ENCODE peak calls at places on chromosomes 1 and 21, in nine cellular contexts. One of them, this sample, is unnamed.

GRCh38 chr21:36743446-36743845 is 44.5 kb downstream of the SIM2 start:
- DNase-seq in T-helper 22 cell: no peak
- DNase-seq in cardiac fibroblast: no peak
- DNase-seq in mesenteric fat pad: no peak
- DNase-seq in H54: no peak
- DNase-seq in upper lobe of right lung: no peak
- DNase-seq in D721Med: no peak
- DNase-seq in lung: no peak
- DNase-seq in MCF 10A: no peak
- DNase-seq in this sample: no peak

GRCh38 chr1:205481629-205482071 is 22.8 kb upstream of the CDK18 start:
- DNase-seq in T-helper 22 cell: no peak
- DNase-seq in cardiac fibroblast: no peak
- DNase-seq in mesenteric fat pad: no peak
- DNase-seq in H54: no peak
- DNase-seq in upper lobe of right lung: no peak
- DNase-seq in D721Med: peak; percentile 97
- DNase-seq in lung: no peak
- DNase-seq in MCF 10A: peak; percentile 61
- DNase-seq in this sample: no peak

GRCh38 chr1:192724670-192725069 is 84.2 kb upstream of the RGS2 start:
- DNase-seq in T-helper 22 cell: no peak
- DNase-seq in cardiac fibroblast: peak; percentile 64
- DNase-seq in mesenteric fat pad: no peak
- DNase-seq in H54: no peak
- DNase-seq in upper lobe of right lung: no peak
- DNase-seq in D721Med: no peak
- DNase-seq in lung: no peak
- DNase-seq in MCF 10A: peak; percentile 37
- DNase-seq in this sample: no peak

GRCh38 chr1:93844262-93845045 is 34.6 kb downstream of the DNTTIP2 start:
- DNase-seq in T-helper 22 cell: peak; percentile 10
- DNase-seq in cardiac fibroblast: peak; percentile 89
- DNase-seq in mesenteric fat pad: no peak
- DNase-seq in H54: peak; percentile 38
- DNase-seq in upper lobe of right lung: no peak
- DNase-seq in D721Med: peak; percentile 26
- DNase-seq in lung: peak; percentile 46
- DNase-seq in MCF 10A: peak; percentile 83
- DNase-seq in this sample: peak; percentile 62

GRCh38 chr21:36643374-36644250 is 55.3 kb upstream of the SIM2 start:
- DNase-seq in T-helper 22 cell: no peak
- DNase-seq in cardiac fibroblast: peak; percentile 29
- DNase-seq in mesenteric fat pad: peak; percentile 51
- DNase-seq in H54: no peak
- DNase-seq in upper lobe of right lung: no peak
- DNase-seq in D721Med: no peak
- DNase-seq in lung: no peak
- DNase-seq in MCF 10A: no peak
- DNase-seq in this sample: no peak

GRCh38 chr21:38813554-38813953 is 7.8 kb downstream of the ETS2 start:
- DNase-seq in T-helper 22 cell: no peak
- DNase-seq in cardiac fibroblast: no peak
- DNase-seq in mesenteric fat pad: no peak
- DNase-seq in H54: no peak
- DNase-seq in upper lobe of right lung: no peak
- DNase-seq in D721Med: no peak
- DNase-seq in lung: no peak
- DNase-seq in MCF 10A: no peak
- DNase-seq in this sample: no peak

GRCh38 chr1:151853411-151853930 is at the start of gene THEM5:
- DNase-seq in T-helper 22 cell: no peak
- DNase-seq in cardiac fibroblast: no peak
- DNase-seq in mesenteric fat pad: peak; percentile 64
- DNase-seq in H54: no peak
- DNase-seq in upper lobe of right lung: no peak
- DNase-seq in D721Med: no peak
- DNase-seq in lung: no peak
- DNase-seq in MCF 10A: no peak
- DNase-seq in this sample: no peak

GRCh38 chr1:225733254-225733653 is 44.4 kb upstream of the SRP9 start:
- DNase-seq in T-helper 22 cell: no peak
- DNase-seq in cardiac fibroblast: no peak
- DNase-seq in mesenteric fat pad: no peak
- DNase-seq in H54: no peak
- DNase-seq in upper lobe of right lung: no peak
- DNase-seq in D721Med: no peak
- DNase-seq in lung: no peak
- DNase-seq in MCF 10A: peak; percentile 21
- DNase-seq in this sample: no peak

GRCh38 chr1:34884961-34885360 is 25.4 kb upstream of the SMIM12 start:
- DNase-seq in T-helper 22 cell: no peak
- DNase-seq in cardiac fibroblast: no peak
- DNase-seq in mesenteric fat pad: no peak
- DNase-seq in H54: no peak
- DNase-seq in upper lobe of right lung: no peak
- DNase-seq in D721Med: no peak
- DNase-seq in lung: no peak
- DNase-seq in MCF 10A: no peak
- DNase-seq in this sample: no peak

GRCh38 chr1:10789392-10790154 is 6.9 kb downstream of the CASZ1 start:
- DNase-seq in T-helper 22 cell: no peak
- DNase-seq in cardiac fibroblast: no peak
- DNase-seq in mesenteric fat pad: no peak
- DNase-seq in H54: no peak
- DNase-seq in upper lobe of right lung: no peak
- DNase-seq in D721Med: no peak
- DNase-seq in lung: no peak
- DNase-seq in MCF 10A: no peak
- DNase-seq in this sample: no peak

GRCh38 chr1:150186789-150187559 is 37.3 kb downstream of the PLEKHO1 start:
- DNase-seq in T-helper 22 cell: no peak
- DNase-seq in cardiac fibroblast: peak; percentile 84
- DNase-seq in mesenteric fat pad: no peak
- DNase-seq in H54: no peak
- DNase-seq in upper lobe of right lung: no peak
- DNase-seq in D721Med: no peak
- DNase-seq in lung: no peak
- DNase-seq in MCF 10A: peak; percentile 74
- DNase-seq in this sample: no peak

GRCh38 chr1:902023-902422 is 21.7 kb upstream of the SAMD11 start:
- DNase-seq in T-helper 22 cell: no peak
- DNase-seq in cardiac fibroblast: no peak
- DNase-seq in mesenteric fat pad: no peak
- DNase-seq in H54: no peak
- DNase-seq in upper lobe of right lung: no peak
- DNase-seq in D721Med: no peak
- DNase-seq in lung: no peak
- DNase-seq in MCF 10A: no peak
- DNase-seq in this sample: no peak

GRCh38 chr21:36422279-36423098 is 37.3 kb downstream of the CHAF1B start:
- DNase-seq in T-helper 22 cell: no peak
- DNase-seq in cardiac fibroblast: peak; percentile 88
- DNase-seq in mesenteric fat pad: no peak
- DNase-seq in H54: peak; percentile 81
- DNase-seq in upper lobe of right lung: peak; percentile 73
- DNase-seq in D721Med: no peak
- DNase-seq in lung: peak; percentile 45
- DNase-seq in MCF 10A: peak; percentile 76
- DNase-seq in this sample: peak; percentile 54

GRCh38 chr1:4215391-4215790 is 315.3 kb upstream of the C1orf174 start:
- DNase-seq in T-helper 22 cell: no peak
- DNase-seq in cardiac fibroblast: no peak
- DNase-seq in mesenteric fat pad: peak; percentile 67
- DNase-seq in H54: no peak
- DNase-seq in upper lobe of right lung: no peak
- DNase-seq in D721Med: no peak
- DNase-seq in lung: peak; percentile 16
- DNase-seq in MCF 10A: no peak
- DNase-seq in this sample: no peak

GRCh38 chr1:110962892-110963665 is 643 bp downstream of the LRIF1 start:
- DNase-seq in T-helper 22 cell: peak; percentile 9
- DNase-seq in cardiac fibroblast: peak; percentile 90
- DNase-seq in mesenteric fat pad: no peak
- DNase-seq in H54: peak; percentile 12
- DNase-seq in upper lobe of right lung: peak; percentile 78
- DNase-seq in D721Med: no peak
- DNase-seq in lung: peak; percentile 41
- DNase-seq in MCF 10A: no peak
- DNase-seq in this sample: peak; percentile 48

GRCh38 chr1:115810609-115811008 is 30.3 kb downstream of the NHLH2 start:
- DNase-seq in T-helper 22 cell: no peak
- DNase-seq in cardiac fibroblast: no peak
- DNase-seq in mesenteric fat pad: no peak
- DNase-seq in H54: no peak
- DNase-seq in upper lobe of right lung: no peak
- DNase-seq in D721Med: no peak
- DNase-seq in lung: peak; percentile 36
- DNase-seq in MCF 10A: no peak
- DNase-seq in this sample: no peak

GRCh38 chr1:63408331-63408730 is 40.9 kb downstream of the ALG6 start:
- DNase-seq in T-helper 22 cell: no peak
- DNase-seq in cardiac fibroblast: no peak
- DNase-seq in mesenteric fat pad: no peak
- DNase-seq in H54: no peak
- DNase-seq in upper lobe of right lung: no peak
- DNase-seq in D721Med: no peak
- DNase-seq in lung: no peak
- DNase-seq in MCF 10A: no peak
- DNase-seq in this sample: no peak

GRCh38 chr1:203366476-203366875 is 15.6 kb upstream of the FMOD start:
- DNase-seq in T-helper 22 cell: no peak
- DNase-seq in cardiac fibroblast: no peak
- DNase-seq in mesenteric fat pad: no peak
- DNase-seq in H54: no peak
- DNase-seq in upper lobe of right lung: no peak
- DNase-seq in D721Med: no peak
- DNase-seq in lung: no peak
- DNase-seq in MCF 10A: no peak
- DNase-seq in this sample: no peak

GRCh38 chr1:109113787-109114568 is at the start of gene ELAPOR1:
- DNase-seq in T-helper 22 cell: peak; percentile 94
- DNase-seq in cardiac fibroblast: peak; percentile 20
- DNase-seq in mesenteric fat pad: no peak
- DNase-seq in H54: no peak
- DNase-seq in upper lobe of right lung: peak; percentile 79
- DNase-seq in D721Med: no peak
- DNase-seq in lung: peak; percentile 62
- DNase-seq in MCF 10A: no peak
- DNase-seq in this sample: no peak

GRCh38 chr1:52239708-52240001 is 97.8 kb downstream of the ZFYVE9 start:
- DNase-seq in T-helper 22 cell: no peak
- DNase-seq in cardiac fibroblast: no peak
- DNase-seq in mesenteric fat pad: no peak
- DNase-seq in H54: no peak
- DNase-seq in upper lobe of right lung: no peak
- DNase-seq in D721Med: no peak
- DNase-seq in lung: no peak
- DNase-seq in MCF 10A: no peak
- DNase-seq in this sample: no peak

GRCh38 chr1:228837817-228838716 is 102.8 kb downstream of the RHOU start:
- DNase-seq in T-helper 22 cell: no peak
- DNase-seq in cardiac fibroblast: peak; percentile 87
- DNase-seq in mesenteric fat pad: no peak
- DNase-seq in H54: peak; percentile 55
- DNase-seq in upper lobe of right lung: no peak
- DNase-seq in D721Med: no peak
- DNase-seq in lung: peak; percentile 80
- DNase-seq in MCF 10A: peak; percentile 100
- DNase-seq in this sample: no peak

GRCh38 chr1:33327587-33328325 is 6.9 kb upstream of the A3GALT2 start:
- DNase-seq in T-helper 22 cell: no peak
- DNase-seq in cardiac fibroblast: peak; percentile 99
- DNase-seq in mesenteric fat pad: peak; percentile 49
- DNase-seq in H54: peak; percentile 74
- DNase-seq in upper lobe of right lung: peak; percentile 79
- DNase-seq in D721Med: no peak
- DNase-seq in lung: peak; percentile 69
- DNase-seq in MCF 10A: peak; percentile 98
- DNase-seq in this sample: peak; percentile 42

GRCh38 chr1:221794079-221794670 is 52.3 kb upstream of the DUSP10 start:
- DNase-seq in T-helper 22 cell: no peak
- DNase-seq in cardiac fibroblast: peak; percentile 48
- DNase-seq in mesenteric fat pad: no peak
- DNase-seq in H54: no peak
- DNase-seq in upper lobe of right lung: no peak
- DNase-seq in D721Med: no peak
- DNase-seq in lung: no peak
- DNase-seq in MCF 10A: no peak
- DNase-seq in this sample: no peak

GRCh38 chr1:185281245-185281644 is 35.8 kb downstream of the IVNS1ABP start:
- DNase-seq in T-helper 22 cell: peak; percentile 12
- DNase-seq in cardiac fibroblast: no peak
- DNase-seq in mesenteric fat pad: no peak
- DNase-seq in H54: no peak
- DNase-seq in upper lobe of right lung: no peak
- DNase-seq in D721Med: no peak
- DNase-seq in lung: no peak
- DNase-seq in MCF 10A: no peak
- DNase-seq in this sample: no peak

GRCh38 chr1:36706416-36706815 is 223.7 kb upstream of the CSF3R start:
- DNase-seq in T-helper 22 cell: no peak
- DNase-seq in cardiac fibroblast: no peak
- DNase-seq in mesenteric fat pad: no peak
- DNase-seq in H54: no peak
- DNase-seq in upper lobe of right lung: no peak
- DNase-seq in D721Med: no peak
- DNase-seq in lung: no peak
- DNase-seq in MCF 10A: no peak
- DNase-seq in this sample: no peak

GRCh38 chr1:92583821-92584760 is 97.4 kb upstream of the GFI1 start:
- DNase-seq in T-helper 22 cell: no peak
- DNase-seq in cardiac fibroblast: peak; percentile 90
- DNase-seq in mesenteric fat pad: no peak
- DNase-seq in H54: no peak
- DNase-seq in upper lobe of right lung: no peak
- DNase-seq in D721Med: no peak
- DNase-seq in lung: no peak
- DNase-seq in MCF 10A: peak; percentile 70
- DNase-seq in this sample: no peak

GRCh38 chr1:14142397-14143095 is 442.6 kb downstream of the PRDM2 start:
- DNase-seq in T-helper 22 cell: no peak
- DNase-seq in cardiac fibroblast: no peak
- DNase-seq in mesenteric fat pad: no peak
- DNase-seq in H54: no peak
- DNase-seq in upper lobe of right lung: no peak
- DNase-seq in D721Med: no peak
- DNase-seq in lung: peak; percentile 67
- DNase-seq in MCF 10A: peak; percentile 66
- DNase-seq in this sample: no peak

GRCh38 chr1:210332719-210333398 is 4.2 kb downstream of the HHAT start:
- DNase-seq in T-helper 22 cell: peak; percentile 59
- DNase-seq in cardiac fibroblast: peak; percentile 9
- DNase-seq in mesenteric fat pad: no peak
- DNase-seq in H54: no peak
- DNase-seq in upper lobe of right lung: no peak
- DNase-seq in D721Med: no peak
- DNase-seq in lung: no peak
- DNase-seq in MCF 10A: peak; percentile 97
- DNase-seq in this sample: no peak

GRCh38 chr1:115437146-115437639 is 99.1 kb upstream of the NGF start:
- DNase-seq in T-helper 22 cell: no peak
- DNase-seq in cardiac fibroblast: no peak
- DNase-seq in mesenteric fat pad: no peak
- DNase-seq in H54: no peak
- DNase-seq in upper lobe of right lung: no peak
- DNase-seq in D721Med: no peak
- DNase-seq in lung: no peak
- DNase-seq in MCF 10A: no peak
- DNase-seq in this sample: no peak

This sample was measured in heart right ventricle.